ENCODE peak calls at places on chromosomes 12 and 14, in four cellular contexts. B, H, T and L are unnamed samples.

GRCh38 chr14:70027785-70028428 is 148.7 kb downstream of the SMOC1 start:
- DNase-seq in B (peak; percentile 63), T (peak; percentile 18), H (peak; percentile 88), L (peak; percentile 21)

GRCh38 chr14:92556255-92556741 is 42.7 kb downstream of the RIN3 start:
- DNase-seq in T (no peak), B (no peak), H (no peak), L (no peak)

GRCh38 chr12:128791395-128792322 is 32.1 kb downstream of the SLC15A4 start:
- DNase-seq in T (no peak), H (no peak), B (no peak), L (no peak)

GRCh38 chr14:75238728-75239455 is 39.7 kb upstream of the FOS start:
- DNase-seq in H (no peak), T (no peak), B (peak; percentile 22), L (no peak)

GRCh38 chr14:103748539-103748867 is 32.9 kb downstream of the ZFYVE21 start:
- DNase-seq in B (no peak), T (peak; percentile 60), H (no peak), L (peak; percentile 52)

GRCh38 chr12:4137441-4137840 is 136.1 kb upstream of the CCND2 start:
- DNase-seq in H (no peak), B (no peak), T (no peak), L (no peak)

GRCh38 chr12:12723681-12724420 is 6.7 kb downstream of the CDKN1B start:
- DNase-seq in T (peak; percentile 54), H (peak; percentile 84), B (peak; percentile 42), L (peak; percentile 22)

GRCh38 chr12:13230500-13230899 is 34.0 kb downstream of the EMP1 start:
- DNase-seq in T (no peak), H (no peak), B (no peak), L (no peak)

GRCh38 chr12:69331846-69332684 is 16.1 kb upstream of the LYZ start:
- DNase-seq in B (no peak), T (no peak), H (no peak), L (no peak)

GRCh38 chr12:107053709-107054108 is 39.6 kb downstream of the CRY1 start:
- DNase-seq in T (no peak), B (no peak), H (no peak), L (no peak)

GRCh38 chr12:11797317-11797913 is 147.9 kb downstream of the ETV6 start:
- DNase-seq in H (no peak), T (no peak), B (no peak), L (no peak)

DNA sequence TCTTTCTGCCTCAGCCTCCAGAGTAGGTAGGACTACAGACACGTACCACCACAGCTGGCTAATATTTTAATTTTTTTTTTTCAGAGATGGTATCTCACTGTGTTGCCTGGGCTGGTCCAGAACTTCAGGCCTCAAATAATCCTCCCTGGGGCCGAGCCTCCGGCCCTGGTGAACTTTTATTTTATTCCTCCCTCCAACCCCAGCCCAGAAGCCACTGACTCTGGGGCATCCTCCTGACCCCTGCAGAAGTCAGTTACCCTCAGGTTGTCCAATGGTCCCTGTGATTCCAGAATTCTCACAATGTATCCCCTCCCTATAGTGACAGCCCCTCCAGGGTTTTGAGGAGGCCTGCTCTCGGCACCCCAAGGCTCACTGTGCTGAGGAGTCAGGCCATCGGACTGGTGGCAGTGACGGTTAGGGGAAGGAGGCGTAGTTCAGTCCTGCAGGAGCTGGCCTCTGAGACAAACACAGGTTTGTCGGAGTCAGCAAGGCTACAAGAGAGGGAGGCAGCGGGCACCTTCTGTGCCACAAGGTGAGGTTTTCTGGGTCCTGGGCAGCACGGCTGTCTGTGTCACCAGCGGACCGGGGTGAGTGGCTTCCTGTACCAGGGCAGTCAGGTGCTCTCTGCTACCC is 19.4 kb upstream of the FIGNL2 start:
- DNase-seq in H (no peak), B (no peak), T (no peak), L (no peak)
- H3K27me3 ChIP-seq in H (peaks cover 8% of the 10 kb centered on the region), B (peaks cover 72% of the 10 kb centered on the region), T (peaks cover 4% of the 10 kb centered on the region), L (peaks cover 55% of the 10 kb centered on the region)

GRCh38 chr12:53365245-53365904 is 14.6 kb upstream of the SP1 start:
- DNase-seq in H (no peak), B (no peak), T (no peak), L (no peak)
- H3K4me1 ChIP-seq in H (peaks cover 53% of the 10 kb centered on the region), B (peaks cover 3% of the 10 kb centered on the region), T (peaks cover 3% of the 10 kb centered on the region), L (peaks cover 3% of the 10 kb centered on the region)

DNA sequence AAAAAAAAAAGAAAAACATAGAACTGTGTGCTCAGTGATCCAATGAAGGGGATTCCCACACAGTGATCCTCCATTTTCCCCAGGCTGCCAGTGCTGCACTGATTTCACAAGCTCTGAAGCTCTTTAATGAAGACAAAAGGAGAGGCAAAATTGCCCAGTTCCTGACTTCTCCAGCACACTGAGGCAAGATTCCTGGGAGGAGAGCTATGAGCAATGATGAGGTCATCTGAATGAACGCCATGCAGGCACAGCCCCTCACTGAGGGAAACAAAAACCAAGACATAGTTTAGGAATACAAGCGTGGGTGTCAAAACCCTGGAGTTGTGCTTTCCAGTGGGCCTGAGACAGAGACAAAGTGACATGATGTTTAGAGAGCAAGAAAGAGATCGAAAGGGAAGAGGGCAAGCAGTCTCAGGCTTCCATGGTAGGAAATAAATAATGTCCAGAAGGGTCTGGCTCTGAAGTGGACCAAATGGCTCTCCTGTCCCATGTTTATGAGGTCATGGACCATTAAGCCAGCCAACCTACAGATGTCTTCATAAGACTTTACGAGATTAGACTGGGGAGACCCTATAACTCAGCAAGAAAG is 40.9 kb upstream of the SMUG1 start:
- DNase-seq in T (no peak), B (no peak), H (no peak), L (no peak)
- H3K27ac ChIP-seq in T (no peak overlapping the region), B (peak overlapping the region; percentile 62), H (peak overlapping the region; percentile 23), L (no peak overlapping the region)

GRCh38 chr12:130131025-130131424 is 31.2 kb upstream of the FZD10 start:
- DNase-seq in H (no peak), T (no peak), B (no peak), L (no peak)
- H3K27me3 ChIP-seq in H (no peaks in the 10 kb centered on the region), T (no peaks in the 10 kb centered on the region), B (peaks cover 61% of the 10 kb centered on the region), L (no peaks in the 10 kb centered on the region)

GRCh38 chr12:6549379-6550151 is 6.3 kb downstream of the IFFO1 start:
- DNase-seq in B (no peak), T (no peak), H (peak; percentile 76), L (no peak)
- H3K4me1 ChIP-seq in B (peaks cover 81% of the 10 kb centered on the region), T (peaks cover 13% of the 10 kb centered on the region), H (peaks cover 70% of the 10 kb centered on the region), L (peaks cover 16% of the 10 kb centered on the region)

GRCh38 chr12:8950287-8950574 is 786 bp upstream of the M6PR start:
- DNase-seq in H (no peak), T (no peak), B (no peak), L (no peak)
- H3K27ac ChIP-seq in H (peak overlapping the region; percentile 95), T (peak overlapping the region; percentile 92), B (peak overlapping the region; percentile 98), L (peak overlapping the region; percentile 97)

GRCh38 chr12:66187016-66187415 is 2.0 kb upstream of the IRAK3 start:
- DNase-seq in B (no peak), T (no peak), H (no peak), L (no peak)
- H3K27me3 ChIP-seq in B (peaks cover 26% of the 10 kb centered on the region), T (peaks cover 9% of the 10 kb centered on the region), H (no peaks in the 10 kb centered on the region), L (peaks cover 5% of the 10 kb centered on the region)

DNA sequence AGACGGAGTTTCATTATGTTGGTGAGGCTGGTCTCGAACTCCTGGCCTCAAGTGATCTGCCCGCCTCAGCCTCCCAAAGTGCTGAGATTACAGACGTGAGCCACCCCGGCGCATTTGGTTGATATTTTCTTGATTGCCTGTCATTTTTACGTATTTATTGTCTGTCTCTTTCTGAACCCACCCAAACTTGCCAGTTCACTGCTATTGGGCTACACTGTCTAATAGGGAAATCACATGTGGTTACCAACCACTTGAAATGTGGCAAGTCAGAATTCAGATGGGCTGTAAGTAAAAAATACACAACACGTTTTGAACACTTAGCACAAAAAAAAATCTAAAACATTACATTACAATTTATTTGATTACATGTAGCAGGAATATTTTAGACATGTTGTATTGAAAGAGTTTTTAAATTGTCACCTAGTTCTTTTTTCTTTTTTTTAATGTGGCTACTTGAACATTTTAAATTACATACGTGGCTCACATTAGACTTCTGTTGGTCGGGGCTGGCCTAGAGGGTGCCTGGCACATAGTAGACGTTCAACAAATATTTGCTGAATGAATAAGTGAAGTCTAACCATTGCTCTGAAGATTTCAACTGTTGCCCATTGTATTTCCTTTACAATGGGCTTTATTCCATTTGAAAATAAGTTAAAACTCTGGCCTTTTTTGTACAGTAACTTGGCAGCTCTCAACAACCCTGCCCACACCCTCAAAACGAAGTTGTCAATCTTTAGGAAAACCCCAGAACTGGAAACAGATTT is 1.9 kb downstream of the WSB2 start:
- DNase-seq in T (no peak), B (no peak), H (no peak), L (no peak)
- H3K4me1 ChIP-seq in T (peaks cover 13% of the 10 kb centered on the region), B (peaks cover 83% of the 10 kb centered on the region), H (peaks cover 63% of the 10 kb centered on the region), L (peaks cover 22% of the 10 kb centered on the region)

GRCh38 chr12:117968084-117968789 is 553 bp downstream of the KSR2 start:
- DNase-seq in H (no peak), T (no peak), B (no peak), L (no peak)
- H3K27ac ChIP-seq in H (peak overlapping the region; percentile 65), T (no peak overlapping the region), B (no peak overlapping the region), L (no peak overlapping the region)